ENCODE peak calls at places on chromosomes 12 and 14, in four cellular contexts. L is lower lobe of right lung, S is foreskin fibroblast, Z is Panc1. H is an unnamed sample.
A peak's percentile ranks its signal among the peaks of the same experiment; 100 is the strongest.

GRCh38 chr12:95836630-95837239 is 22.0 kb upstream of the SNRPF start:
- DNase-seq in L (no peak), S (peak; percentile 85), Z (no peak), H (peak; percentile 27)

GRCh38 chr12:66693901-66694513 is 15.1 kb upstream of the GRIP1 start:
- DNase-seq in L (no peak), S (peak; percentile 79), Z (peak; percentile 32), H (peak; percentile 79)

GRCh38 chr12:75814856-75815754 is 216.5 kb downstream of the PHLDA1 start:
- DNase-seq in L (no peak), S (peak; percentile 97), Z (no peak), H (peak; percentile 98)

GRCh38 chr14:61033024-61033423 is 52.0 kb downstream of the SLC38A6 start:
- DNase-seq in L (no peak), S (peak; percentile 56), Z (no peak), H (no peak)

GRCh38 chr12:60072911-60073310 is 477.1 kb downstream of the SLC16A7 start:
- DNase-seq in L (no peak), S (peak; percentile 64), Z (no peak), H (peak; percentile 6)

GRCh38 chr12:34404377-34405285 is 382.3 kb downstream of the ALG10 start:
- DNase-seq in L (peak; percentile 13), S (no peak), Z (no peak), H (no peak)

GRCh38 chr12:2586159-2587035 is 208.4 kb upstream of the FKBP4 start:
- DNase-seq in L (no peak), S (no peak), Z (no peak), H (no peak)

GRCh38 chr14:49659526-49660455 is 24.7 kb upstream of the DNAAF2 start:
- DNase-seq in L (no peak), S (no peak), Z (peak; percentile 65), H (no peak)

GRCh38 chr12:43063642-43064041 is 474.1 kb upstream of the PRICKLE1 start:
- DNase-seq in L (no peak), S (peak; percentile 91), Z (no peak), H (no peak)

DNA sequence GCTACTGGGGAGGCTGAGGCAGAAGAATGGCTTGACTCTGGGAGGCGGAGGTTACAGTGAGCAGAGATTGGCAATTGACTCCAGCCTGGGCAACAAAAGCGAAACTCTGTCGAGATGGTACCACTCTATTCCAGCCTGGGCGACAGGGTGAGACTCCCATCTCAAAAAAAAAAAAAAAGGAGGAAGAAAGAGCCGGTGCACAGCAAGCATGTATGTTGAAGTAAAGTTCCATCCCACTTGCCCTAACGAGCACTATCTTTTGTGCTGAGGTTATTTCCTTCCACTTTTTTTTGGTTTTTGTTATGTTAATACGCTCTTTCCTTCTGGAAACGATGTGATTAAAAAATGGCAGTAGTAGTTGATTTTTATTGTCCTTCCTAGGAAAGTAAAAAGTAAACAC is 19.5 kb upstream of the GOLGA5 start:
- DNase-seq in L (no peak), S (no peak), Z (no peak), H (no peak)
- H3K4me3 ChIP-seq in L (no peak overlapping the region), S (no peak overlapping the region), Z (no peak overlapping the region), H (no peak overlapping the region)

GRCh38 chr14:39055786-39056474 is 47.1 kb downstream of the SEC23A start:
- DNase-seq in L (no peak), S (no peak), Z (no peak), H (no peak)

GRCh38 chr14:39050389-39050788 is 52.6 kb downstream of the SEC23A start:
- DNase-seq in L (no peak), S (peak; percentile 80), Z (no peak), H (peak; percentile 65)
- TF ChIP-seq CTCF in L (no peak), S (no peak), Z (no peak), H (no peak)

GRCh38 chr12:31837913-31838312 is 109.1 kb upstream of the AMN1 start:
- DNase-seq in L (no peak), S (no peak), Z (no peak), H (no peak)

GRCh38 chr12:31834158-31834557 is 105.3 kb upstream of the AMN1 start:
- DNase-seq in L (no peak), S (no peak), Z (no peak), H (no peak)

GRCh38 chr12:31832740-31833540 is 104.1 kb upstream of the AMN1 start:
- DNase-seq in L (no peak), S (no peak), Z (no peak), H (no peak)

GRCh38 chr12:31833541-31833840 is 104.7 kb upstream of the AMN1 start:
- DNase-seq in L (no peak), S (no peak), Z (no peak), H (no peak)

DNA sequence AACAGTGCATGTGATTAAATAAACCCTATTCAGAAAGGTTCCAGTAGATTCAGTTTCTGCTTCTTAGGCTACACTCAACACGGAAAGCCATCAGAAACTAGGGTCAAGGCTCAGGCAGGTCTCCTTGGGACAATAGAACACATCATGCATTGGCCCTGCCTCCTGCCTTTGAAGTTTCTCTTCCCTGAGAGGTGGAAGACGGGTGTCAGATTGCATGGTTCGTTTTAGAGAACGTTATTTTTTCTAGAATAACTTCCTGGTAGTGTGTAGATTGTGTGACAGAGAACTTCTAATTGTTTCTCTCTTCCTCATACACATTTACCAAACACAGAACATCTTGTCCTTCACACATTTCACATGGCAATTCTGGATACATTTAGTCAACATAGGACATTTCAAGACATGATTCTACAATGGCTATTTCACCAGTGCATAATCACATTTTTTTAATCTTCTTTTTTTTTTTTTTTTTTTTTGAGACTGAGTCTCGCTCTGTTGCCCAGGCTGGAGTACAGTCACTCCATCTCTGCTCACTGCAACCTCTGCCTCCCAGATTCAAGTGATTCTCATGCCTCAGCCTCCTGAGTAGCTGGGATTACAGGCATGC is 106.6 kb upstream of the AMN1 start:
- DNase-seq in L (no peak), S (no peak), Z (no peak), H (no peak)
- H3K4me3 ChIP-seq in L (no peak overlapping the region), S (no peak overlapping the region), Z (no peak overlapping the region), H (no peak overlapping the region)

GRCh38 chr14:30330452-30330851 is 228.5 kb upstream of the G2E3 start:
- DNase-seq in L (no peak), S (peak; percentile 1), Z (no peak), H (peak; percentile 15)
- TF ChIP-seq CTCF in L (peak; percentile 35), S (peak; percentile 33), Z (peak; percentile 35), H (peak; percentile 44)

H was measured in fibroblast of pulmonary artery.